ENCODE peak calls at places on chromosomes 5 and 9, in eight cellular contexts. S is colonic mucosa, J is astrocyte of the spinal cord, M is PC-3, Z is psoas muscle, Q is aorta, Y is Panc1, P is dorsolateral prefrontal cortex. G is an unnamed sample.

GRCh38 chr9:97388721-97389238 is 23.1 kb upstream of the TDRD7 start:
- DNase-seq in S (no peak), J (no peak), M (peak), Z (no peak), Q (no peak), Y (no peak), P (no peak), G (no peak)

GRCh38 chr5:92652735-92653134 is 928.3 kb downstream of the NR2F1-AS1 start:
- DNase-seq in S (no peak), J (peak), M (no peak), Z (no peak), Q (no peak), Y (no peak), P (no peak), G (peak)

GRCh38 chr9:91734371-91734981 is 215.6 kb downstream of the ROR2 start:
- DNase-seq in S (peak), J (peak), M (peak), Z (peak), Q (peak), Y (peak), P (peak), G (peak)

GRCh38 chr9:75889977-75890540 is 414 bp upstream of the PCSK5 start:
- DNase-seq in S (peak), J (no peak), M (peak), Z (peak), Q (no peak), Y (no peak), P (no peak), G (peak)

GRCh38 chr5:17070646-17071045 is 134.6 kb upstream of the MYO10 start:
- DNase-seq in S (no peak), J (no peak), M (peak), Z (no peak), Q (no peak), Y (no peak), P (no peak), G (no peak)

GRCh38 chr9:71765693-71766092 is 2.6 kb downstream of the CEMIP2 start:
- DNase-seq in S (peak), J (no peak), M (peak), Z (no peak), Q (no peak), Y (no peak), P (no peak), G (peak)

GRCh38 chr5:74500037-74500917 is 140.3 kb downstream of the ENC1 start:
- DNase-seq in S (no peak), J (no peak), M (no peak), Z (no peak), Q (no peak), Y (no peak), P (no peak), G (no peak)

GRCh38 chr5:153660919-153661318 is 170.4 kb downstream of the GRIA1 start:
- DNase-seq in S (no peak), J (peak), M (no peak), Z (no peak), Q (no peak), Y (no peak), P (no peak), G (peak)

GRCh38 chr9:70420267-70421019 is 6.0 kb upstream of the KLF9 start:
- DNase-seq in S (peak), J (peak), M (peak), Z (peak), Q (peak), Y (peak), P (peak), G (peak)

GRCh38 chr5:77428033-77428432 is 64.1 kb downstream of the WDR41 start:
- DNase-seq in S (no peak), J (no peak), M (no peak), Z (no peak), Q (no peak), Y (no peak), P (no peak), G (no peak)

GRCh38 chr9:124771867-124772621 is 933 bp upstream of the NR6A1 start:
- DNase-seq in S (peak), J (peak), M (peak), Z (peak), Q (peak), Y (peak), P (peak), G (peak)

GRCh38 chr5:72441861-72442540 is 65.2 kb downstream of the ZNF366 start:
- DNase-seq in S (no peak), J (peak), M (peak), Z (no peak), Q (no peak), Y (peak), P (no peak), G (peak)

GRCh38 chr9:31137850-31138160 is 1246.6 kb upstream of the ACO1 start:
- DNase-seq in S (no peak), J (no peak), M (no peak), Z (no peak), Q (no peak), Y (no peak), P (no peak), G (peak)

GRCh38 chr5:23704176-23704855 is 196.9 kb downstream of the PRDM9 start:
- DNase-seq in S (no peak), J (no peak), M (peak), Z (no peak), Q (no peak), Y (no peak), P (no peak), G (no peak)

GRCh38 chr9:1050125-1050895 is at the start of gene DMRT2:
- DNase-seq in S (peak), J (peak), M (no peak), Z (peak), Q (peak), Y (no peak), P (peak), G (peak)

GRCh38 chr9:133732351-133733073 is 5.6 kb downstream of the SARDH start:
- DNase-seq in S (no peak), J (no peak), M (no peak), Z (no peak), Q (peak), Y (no peak), P (no peak), G (no peak)

GRCh38 chr5:79845448-79846197 is 145.4 kb downstream of the MTX3 start:
- DNase-seq in S (no peak), J (peak), M (peak), Z (no peak), Q (no peak), Y (no peak), P (no peak), G (peak)

GRCh38 chr5:138459311-138459710 is 6.0 kb upstream of the EGR1 start:
- DNase-seq in S (peak), J (no peak), M (no peak), Z (peak), Q (peak), Y (no peak), P (no peak), G (no peak)

GRCh38 chr5:122183098-122183794 is 53.9 kb downstream of the ZNF474 start:
- DNase-seq in S (peak), J (peak), M (peak), Z (peak), Q (peak), Y (no peak), P (peak), G (peak)

GRCh38 chr5:156920042-156920860 is 42.8 kb downstream of the TIMD4 start:
- DNase-seq in S (no peak), J (no peak), M (peak), Z (no peak), Q (no peak), Y (no peak), P (no peak), G (no peak)

GRCh38 chr5:170404398-170404797 is 15.2 kb upstream of the KCNMB1 start:
- DNase-seq in S (no peak), J (no peak), M (no peak), Z (no peak), Q (no peak), Y (no peak), P (no peak), G (no peak)

GRCh38 chr5:148491015-148491792 is 107.4 kb downstream of the FBXO38 start:
- DNase-seq in S (no peak), J (no peak), M (no peak), Z (no peak), Q (no peak), Y (no peak), P (no peak), G (no peak)

GRCh38 chr5:3598236-3598635 is 2.6 kb downstream of the IRX1 start:
- DNase-seq in S (no peak), J (no peak), M (no peak), Z (no peak), Q (no peak), Y (no peak), P (no peak), G (no peak)
- H3K4me3 ChIP-seq in S (no peak), J (peak), M (no peak), Z (no peak), Q (no peak), Y (no peak), P (no peak), G (no peak)

DNA sequence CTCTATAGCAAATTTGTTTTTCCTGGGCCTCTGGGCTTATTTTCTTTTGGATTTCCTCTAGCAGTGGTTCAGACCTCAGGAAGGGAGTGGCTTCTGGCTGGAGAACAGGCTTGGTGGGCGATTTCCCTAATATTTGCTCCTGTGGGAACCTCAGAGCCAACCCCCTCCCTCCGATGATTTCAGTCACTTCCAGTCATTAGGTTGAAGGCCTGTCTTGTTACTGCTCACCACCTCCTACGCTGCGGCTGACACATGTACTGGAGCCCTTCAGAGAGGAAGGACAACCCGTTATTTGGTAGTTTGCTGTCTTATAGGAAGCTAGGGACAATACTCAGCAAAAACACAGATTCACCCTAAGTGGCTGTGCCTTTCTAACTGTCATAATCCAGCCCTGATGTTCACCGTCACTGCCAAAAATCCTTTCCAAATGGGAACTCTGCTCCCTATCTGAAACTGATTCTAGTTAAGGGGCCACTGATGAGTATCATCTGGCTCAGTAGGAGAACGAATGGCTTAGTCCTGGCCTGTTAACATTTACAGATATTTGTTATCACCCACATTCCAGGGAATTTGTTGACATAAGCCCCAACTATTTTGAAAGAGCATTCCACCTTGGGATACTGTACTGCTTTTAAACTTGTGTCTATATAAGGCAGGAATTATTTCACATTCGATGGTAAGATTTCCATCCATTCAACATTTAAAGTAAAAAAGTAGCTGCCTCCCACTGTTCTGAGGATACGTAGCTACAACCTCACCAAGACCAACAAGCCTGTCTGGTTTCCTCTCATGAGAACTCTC is 29.3 kb upstream of the ANKH start:
- DNase-seq in S (no peak), J (peak), M (no peak), Z (no peak), Q (no peak), Y (no peak), P (no peak), G (peak)
- H3K4me3 ChIP-seq in S (no peak), J (no peak), M (no peak), Z (no peak), Q (no peak), Y (no peak), P (no peak), G (no peak)

DNA sequence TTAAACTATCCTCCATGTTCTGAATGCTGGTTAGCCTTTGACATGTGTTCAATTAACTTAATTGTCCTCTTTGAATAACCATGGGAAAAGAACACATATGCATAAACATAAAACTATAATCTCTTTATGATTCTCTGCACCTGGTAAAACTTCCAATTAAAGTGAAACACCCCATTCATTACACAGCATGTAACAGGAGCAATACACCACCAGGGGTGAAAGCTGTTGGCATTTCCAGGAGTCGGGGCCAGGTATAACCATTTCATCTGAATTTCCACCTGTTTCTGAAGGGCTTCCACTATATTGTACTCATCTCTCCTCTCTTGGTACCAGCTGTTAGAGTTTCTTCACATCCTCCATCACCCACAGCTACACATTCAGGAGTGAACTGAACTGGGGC is 303.8 kb downstream of the EDIL3 start:
- DNase-seq in S (no peak), J (no peak), M (no peak), Z (no peak), Q (no peak), Y (no peak), P (no peak), G (no peak)
- H3K4me3 ChIP-seq in S (no peak), J (no peak), M (no peak), Z (no peak), Q (no peak), Y (no peak), P (no peak), G (no peak)

GRCh38 chr5:143399616-143400540 is 3.6 kb downstream of the NR3C1 start:
- DNase-seq in S (no peak), J (peak), M (no peak), Z (no peak), Q (no peak), Y (no peak), P (no peak), G (no peak)
- H3K4me3 ChIP-seq in S (peak), J (peak), M (peak), Z (peak), Q (peak), Y (peak), P (peak), G (peak)

DNA sequence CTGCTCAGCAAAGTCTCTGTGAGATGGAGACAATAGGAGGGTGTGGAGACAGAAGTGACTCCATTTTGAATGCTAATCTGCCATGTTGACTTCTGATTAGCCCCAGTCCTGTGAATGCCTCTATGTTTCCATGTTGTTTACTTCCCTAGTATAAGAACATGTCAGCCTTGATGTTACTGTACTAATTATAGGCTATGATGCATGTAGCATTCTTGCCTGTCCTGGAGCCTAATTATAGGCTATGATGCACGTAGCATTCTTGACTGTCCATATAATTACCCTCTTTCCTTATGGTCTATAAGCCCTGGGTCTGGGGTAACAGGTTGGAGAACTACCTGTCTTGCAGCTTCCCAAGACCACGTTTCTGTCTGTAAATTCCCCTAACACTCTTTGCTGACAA is 353.3 kb upstream of the CLINT1 start:
- DNase-seq in S (no peak), J (no peak), M (no peak), Z (no peak), Q (no peak), Y (no peak), P (no peak), G (no peak)
- H3K4me3 ChIP-seq in S (no peak), J (no peak), M (no peak), Z (no peak), Q (no peak), Y (no peak), P (no peak), G (no peak)

DNA sequence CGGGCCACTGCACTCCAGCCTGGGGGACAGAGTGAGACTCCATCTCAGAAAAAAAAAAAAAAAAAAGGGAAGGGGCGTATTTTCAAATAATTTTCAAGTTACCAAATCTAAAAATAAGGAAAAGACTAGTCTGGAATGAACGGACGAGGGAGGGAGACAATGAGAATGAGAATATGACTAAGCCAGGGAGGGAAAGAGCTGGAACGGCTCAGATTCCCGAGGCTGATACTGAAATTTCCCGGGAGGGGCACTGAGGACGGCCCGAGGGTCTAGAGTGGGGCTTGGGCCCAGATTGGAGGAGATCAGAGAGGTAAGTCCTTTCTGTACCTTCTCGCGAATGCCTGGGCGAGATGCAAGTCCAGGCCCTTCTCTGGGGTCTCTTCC is 3.4 kb upstream of the CCIN start:
- DNase-seq in S (no peak), J (peak), M (peak), Z (no peak), Q (no peak), Y (no peak), P (no peak), G (no peak)
- H3K4me3 ChIP-seq in S (peak), J (no peak), M (peak), Z (peak), Q (no peak), Y (no peak), P (peak), G (no peak)

GRCh38 chr5:131258733-131259132 is 5.1 kb upstream of the CDC42SE2 start:
- DNase-seq in S (no peak), J (no peak), M (peak), Z (no peak), Q (no peak), Y (no peak), P (no peak), G (no peak)

GRCh38 chr5:131259326-131259725 is 4.5 kb upstream of the CDC42SE2 start:
- DNase-seq in S (no peak), J (peak), M (peak), Z (no peak), Q (no peak), Y (no peak), P (no peak), G (no peak)

GRCh38 chr5:131252824-131253171 is 11.1 kb upstream of the CDC42SE2 start:
- DNase-seq in S (peak), J (no peak), M (no peak), Z (peak), Q (no peak), Y (no peak), P (no peak), G (no peak)

GRCh38 chr5:131254741-131255140 is 9.1 kb upstream of the CDC42SE2 start:
- DNase-seq in S (no peak), J (no peak), M (no peak), Z (no peak), Q (no peak), Y (no peak), P (no peak), G (no peak)

DNA sequence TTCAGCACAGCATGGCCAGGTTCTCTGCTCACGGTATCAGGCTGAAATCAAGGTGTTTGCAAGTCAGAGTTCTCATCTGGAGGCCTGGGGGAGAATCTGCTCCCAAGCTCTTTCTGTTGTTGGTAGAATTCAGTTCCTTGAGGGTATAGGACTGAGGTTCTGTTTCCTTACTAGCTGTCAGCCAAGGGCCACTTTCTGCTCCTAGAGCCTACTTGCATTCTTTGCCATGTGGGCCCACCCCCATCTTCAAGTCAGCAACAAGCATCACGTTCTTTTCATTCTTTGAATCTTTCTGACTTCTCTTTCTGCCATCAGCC is 7.4 kb upstream of the CDC42SE2 start:
- DNase-seq in S (no peak), J (no peak), M (no peak), Z (no peak), Q (no peak), Y (no peak), P (no peak), G (no peak)
- H3K4me3 ChIP-seq in S (no peak), J (no peak), M (no peak), Z (no peak), Q (no peak), Y (no peak), P (no peak), G (no peak)

DNA sequence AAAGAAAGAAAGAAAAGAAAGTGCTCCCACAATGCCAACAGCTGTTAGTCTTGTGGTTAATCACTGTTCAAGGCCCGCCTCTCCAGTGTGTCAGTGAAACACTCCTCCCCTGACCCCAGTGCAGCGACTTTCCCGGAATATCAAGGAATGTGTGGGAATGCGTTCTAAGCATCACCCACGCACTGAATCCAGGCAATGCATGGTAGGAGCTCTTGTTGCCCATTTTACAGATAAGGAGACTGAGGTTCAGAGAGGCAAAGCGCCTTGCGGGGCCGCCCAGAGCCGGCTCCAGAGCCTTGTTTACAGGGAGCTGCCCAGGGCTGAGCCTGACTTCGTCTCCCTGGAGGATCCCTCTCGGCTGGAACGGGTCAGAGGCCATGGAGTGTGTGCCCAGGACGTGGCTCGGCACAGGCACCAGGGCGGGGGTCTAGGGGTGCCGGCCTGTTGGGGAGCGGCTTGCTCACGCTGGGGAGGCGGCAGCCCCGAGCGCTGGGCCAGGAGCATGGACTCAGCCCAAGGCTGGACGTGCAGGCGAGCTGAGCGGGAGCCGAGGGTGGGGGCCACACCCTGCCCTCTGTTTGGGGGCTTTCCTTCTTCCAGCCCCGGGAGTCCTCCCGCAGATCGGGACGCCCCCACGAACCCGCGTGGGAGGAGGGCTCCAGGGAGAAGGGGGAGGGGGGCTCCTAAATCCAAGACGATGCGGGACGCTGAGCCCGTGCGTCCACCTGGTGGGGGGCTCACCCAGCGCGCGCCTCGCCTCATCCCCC is 787 bp downstream of the ST6GALNAC6 start:
- DNase-seq in S (peak), J (peak), M (peak), Z (peak), Q (peak), Y (no peak), P (no peak), G (peak)
- H3K4me3 ChIP-seq in S (peak), J (peak), M (peak), Z (peak), Q (peak), Y (peak), P (peak), G (peak)

GRCh38 chr9:107587175-107587963 is 97.8 kb upstream of the KLF4 start:
- DNase-seq in S (peak), J (no peak), M (no peak), Z (peak), Q (peak), Y (no peak), P (no peak), G (no peak)
- H3K4me3 ChIP-seq in S (peak), J (no peak), M (no peak), Z (no peak), Q (no peak), Y (peak), P (no peak), G (no peak)